ENCODE peak calls at places on chromosomes 3 and 15, in four cellular contexts. G is IMR-90, J is right atrium auricular region, F is heart left ventricle. N is an unnamed sample.

GRCh38 chr3:13839766-13840340 is 40.0 kb downstream of the WNT7A start:
- DNase-seq in J (no peak), G (no peak), F (no peak), N (peak; percentile 53)

GRCh38 chr3:195077611-195078540 is 193.1 kb downstream of the XXYLT1 start:
- DNase-seq in G (no peak), J (no peak), F (no peak), N (no peak)

GRCh38 chr3:6861989-6862879 is 1.3 kb downstream of the GRM7 start:
- DNase-seq in F (no peak), J (no peak), G (no peak), N (no peak)

GRCh38 chr15:70234256-70234965 is 136.7 kb upstream of the TLE3 start:
- DNase-seq in G (peak; percentile 60), F (no peak), J (no peak), N (no peak)

GRCh38 chr15:98649996-98650870 is 1.9 kb downstream of the IGF1R start:
- DNase-seq in G (peak; percentile 39), F (peak; percentile 46), J (peak; percentile 69), N (no peak)

GRCh38 chr3:19891740-19892139 is 42.3 kb downstream of the EFHB start:
- DNase-seq in G (peak; percentile 61), J (no peak), F (no peak), N (no peak)

GRCh38 chr15:59699810-59700431 is 10.8 kb upstream of the BNIP2 start:
- DNase-seq in F (no peak), G (peak; percentile 24), J (no peak), N (no peak)

GRCh38 chr3:23219552-23219951 is 16.4 kb downstream of the UBE2E2 start:
- DNase-seq in G (no peak), J (no peak), F (no peak), N (no peak)

GRCh38 chr15:89112341-89112971 is 24.2 kb downstream of the ABHD2 start:
- DNase-seq in J (no peak), F (peak; percentile 72), G (peak; percentile 49), N (peak; percentile 74)

DNA sequence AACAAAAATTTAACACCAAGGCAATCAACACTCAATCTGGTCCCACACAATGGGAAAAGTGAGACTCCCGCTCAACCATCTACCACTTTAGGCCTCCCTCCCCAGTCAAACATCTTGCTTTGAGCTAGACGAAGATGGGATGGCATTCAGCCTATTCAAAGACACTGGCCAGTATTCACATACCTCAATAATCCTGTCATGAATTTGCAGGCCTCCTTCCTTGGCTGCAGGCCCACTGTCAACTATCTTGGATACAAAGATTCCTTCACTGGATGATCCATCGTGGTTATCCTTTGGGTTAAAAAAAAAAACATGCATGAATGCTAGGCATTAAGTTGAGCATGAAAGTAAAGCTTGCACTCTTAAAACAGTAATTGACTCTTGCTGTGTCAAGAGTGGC is 22.6 kb downstream of the PDZRN3 start:
- DNase-seq in G (peak; percentile 94), J (no peak), F (peak; percentile 51), N (no peak)
- H3K4me1 ChIP-seq in G (peaks cover 16% of the 10 kb centered on the region), J (peaks cover 64% of the 10 kb centered on the region), F (peaks cover 68% of the 10 kb centered on the region), N (no peaks in the 10 kb centered on the region)

DNA sequence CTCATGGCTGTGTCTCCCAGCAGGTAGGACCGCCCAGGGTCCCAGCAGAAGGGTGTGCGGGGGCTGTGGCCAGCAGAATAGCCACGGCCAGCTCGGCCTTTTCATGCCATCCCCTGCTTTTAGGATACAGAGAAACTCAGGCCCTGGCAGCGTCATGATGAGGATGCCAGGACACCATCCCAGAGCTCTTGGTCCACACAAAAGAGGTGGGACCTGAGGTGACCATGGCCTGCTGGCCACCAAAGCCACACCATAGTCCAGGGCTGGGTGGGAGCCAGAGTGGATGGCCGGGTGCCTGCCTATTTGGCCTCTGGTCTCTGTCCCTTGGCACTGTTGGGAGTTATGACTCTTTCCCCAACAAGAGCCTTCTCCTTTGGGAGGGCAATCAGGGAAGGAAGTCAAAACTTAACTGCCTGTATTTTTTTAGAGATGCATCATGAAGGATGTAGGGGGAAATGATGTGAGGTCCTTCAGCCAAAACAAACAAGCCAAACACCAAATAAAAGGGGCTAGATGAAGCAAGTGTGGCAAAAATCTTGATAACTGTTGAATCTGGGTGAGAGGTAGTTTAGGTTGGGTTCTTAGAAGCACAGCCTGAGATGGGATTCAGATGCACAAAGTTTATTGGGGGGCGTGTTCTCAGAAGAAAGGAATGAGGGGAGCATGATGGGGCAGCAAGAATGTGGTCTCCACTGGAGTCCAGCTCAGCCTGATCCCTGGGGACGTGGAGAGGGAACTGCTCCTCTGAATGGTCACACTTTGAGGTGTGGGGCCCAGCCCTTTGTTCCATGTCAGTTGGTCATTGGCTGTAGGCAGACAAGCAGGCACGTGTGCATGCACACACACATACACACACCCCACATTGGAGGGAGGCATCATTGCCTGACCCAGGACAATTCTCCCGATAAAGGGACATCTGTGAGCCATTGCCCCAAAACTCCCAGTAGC is 33.2 kb downstream of the SMAD6 start:
- DNase-seq in G (no peak), J (no peak), F (no peak), N (no peak)
- H3K4me1 ChIP-seq in G (peaks cover 22% of the 10 kb centered on the region), J (peaks cover 36% of the 10 kb centered on the region), F (peaks cover 49% of the 10 kb centered on the region), N (peaks cover 5% of the 10 kb centered on the region)

GRCh38 chr15:74397239-74398068 is 30.0 kb upstream of the CYP11A1 start:
- DNase-seq in F (no peak), J (no peak), G (no peak), N (peak; percentile 51)
- H3K4me1 ChIP-seq in F (peaks cover under 1% of the 10 kb centered on the region), J (no peaks in the 10 kb centered on the region), G (peaks cover 42% of the 10 kb centered on the region), N (peaks cover 74% of the 10 kb centered on the region)

GRCh38 chr3:187747506-187747905 is 2.2 kb upstream of the BCL6 start:
- DNase-seq in F (no peak), G (no peak), J (no peak), N (no peak)
- H3K4me1 ChIP-seq in F (peaks cover 10% of the 10 kb centered on the region), G (peaks cover 4% of the 10 kb centered on the region), J (peaks cover 18% of the 10 kb centered on the region), N (peaks cover 60% of the 10 kb centered on the region)

GRCh38 chr15:39623550-39623931 is 42.7 kb downstream of the THBS1 start:
- DNase-seq in J (no peak), F (no peak), G (no peak), N (no peak)

GRCh38 chr15:39625856-39626255 is 45.0 kb downstream of the THBS1 start:
- DNase-seq in F (no peak), J (no peak), G (peak; percentile 56), N (no peak)

GRCh38 chr15:39622660-39623549 is 42.0 kb downstream of the THBS1 start:
- DNase-seq in G (no peak), F (no peak), J (no peak), N (no peak)

GRCh38 chr15:39625451-39625850 is 44.6 kb downstream of the THBS1 start:
- DNase-seq in J (no peak), F (no peak), G (no peak), N (no peak)

GRCh38 chr15:39624806-39625205 is 43.9 kb downstream of the THBS1 start:
- DNase-seq in F (no peak), J (peak; percentile 87), G (peak; percentile 93), N (peak; percentile 49)
- H3K4me1 ChIP-seq in F (peaks cover 51% of the 10 kb centered on the region), J (peaks cover 56% of the 10 kb centered on the region), G (peaks cover 27% of the 10 kb centered on the region), N (peaks cover 12% of the 10 kb centered on the region)

DNA sequence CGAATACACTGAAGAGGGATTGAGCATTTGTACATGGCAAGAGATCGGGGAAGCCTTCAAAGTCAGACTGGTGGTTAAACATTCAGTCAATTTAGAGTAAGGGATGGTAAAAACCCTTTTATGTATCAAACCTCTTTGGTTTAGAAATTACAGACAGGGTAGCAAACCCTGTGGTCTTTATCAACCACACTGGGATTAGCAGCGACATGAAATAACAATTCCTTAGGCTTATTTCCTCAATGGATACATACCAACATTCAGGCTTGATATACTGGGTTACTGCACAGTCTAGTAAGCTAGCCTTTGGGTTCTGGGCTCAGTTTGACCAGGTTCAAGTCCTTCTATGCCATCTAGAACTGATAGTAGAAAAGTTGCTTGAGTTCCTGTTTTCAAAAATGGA is 127.4 kb downstream of the THRB start:
- DNase-seq in F (no peak), G (no peak), J (no peak), N (no peak)
- H3K4me1 ChIP-seq in F (peaks cover 40% of the 10 kb centered on the region), G (no peaks in the 10 kb centered on the region), J (peaks cover 17% of the 10 kb centered on the region), N (peaks cover 39% of the 10 kb centered on the region)

N was measured in PC-9.